ENCODE peak calls at places on chromosomes 4 and X, in six cellular contexts. D, C, V, H, L and A are unnamed samples.

GRCh38 chr4:123804171-123804721 is 407.7 kb downstream of the SPRY1 start:
- DNase-seq in C (no peak), D (no peak), H (no peak), V (no peak), L (no peak), A (no peak)

GRCh38 chr4:25172964-25173917 is 13.0 kb upstream of the SEPSECS start:
- DNase-seq in C (no peak), V (peak), H (no peak), D (no peak), L (no peak), A (no peak)

GRCh38 chrX:24241822-24242648 is 71.8 kb downstream of the SUPT20HL2 start:
- DNase-seq in C (no peak), H (no peak), D (peak), L (peak), V (no peak), A (no peak)

GRCh38 chr4:84235131-84235530 is 264.0 kb downstream of the NKX6-1 start:
- DNase-seq in D (no peak), H (no peak), C (no peak), L (peak), V (no peak), A (no peak)

GRCh38 chrX:68832101-68832416 is 3.2 kb downstream of the EFNB1 start:
- DNase-seq in V (peak), L (peak), C (peak), H (peak), D (peak), A (no peak)

GRCh38 chr4:38424171-38424871 is 239.7 kb upstream of the KLF3 start:
- DNase-seq in H (peak), L (peak), V (no peak), D (peak), C (peak), A (no peak)

GRCh38 chrX:112731793-112732192 is 52.1 kb upstream of the LHFPL1 start:
- DNase-seq in C (no peak), D (no peak), H (no peak), L (peak), V (no peak), A (no peak)

GRCh38 chr4:24655326-24655725 is 71.0 kb upstream of the DHX15 start:
- DNase-seq in H (no peak), V (no peak), L (no peak), D (no peak), C (no peak), A (no peak)

GRCh38 chrX:40108959-40109287 is 11.2 kb upstream of the BCOR start:
- DNase-seq in V (peak), C (peak), D (peak), H (peak), L (peak), A (no peak)

GRCh38 chr4:98603683-98604573 is 54.5 kb downstream of the TSPAN5 start:
- DNase-seq in V (no peak), C (no peak), L (no peak), D (no peak), H (no peak), A (no peak)

GRCh38 chrX:22135994-22136684 is 104.0 kb downstream of the PHEX start:
- DNase-seq in H (no peak), C (no peak), L (peak), D (peak), V (no peak), A (peak)

GRCh38 chr4:25212822-25213221 is 21.0 kb upstream of the PI4K2B start:
- DNase-seq in D (no peak), V (no peak), H (no peak), L (no peak), C (no peak), A (no peak)

GRCh38 chrX:67780694-67781109 is 236.9 kb downstream of the AR start:
- DNase-seq in D (no peak), L (no peak), C (peak), V (peak), H (peak), A (peak)

GRCh38 chr4:105520819-105521790 is 31.3 kb upstream of the ARHGEF38 start:
- DNase-seq in L (peak), V (no peak), D (peak), H (peak), C (peak), A (peak)

GRCh38 chrX:134377537-134377936 is 82.4 kb upstream of the HPRT1 start:
- DNase-seq in L (no peak), C (no peak), H (no peak), V (no peak), D (peak), A (peak)

GRCh38 chr4:141180991-141181760 is 39.5 kb upstream of the ZNF330 start:
- DNase-seq in V (no peak), D (no peak), H (no peak), L (no peak), C (no peak), A (no peak)

DNA sequence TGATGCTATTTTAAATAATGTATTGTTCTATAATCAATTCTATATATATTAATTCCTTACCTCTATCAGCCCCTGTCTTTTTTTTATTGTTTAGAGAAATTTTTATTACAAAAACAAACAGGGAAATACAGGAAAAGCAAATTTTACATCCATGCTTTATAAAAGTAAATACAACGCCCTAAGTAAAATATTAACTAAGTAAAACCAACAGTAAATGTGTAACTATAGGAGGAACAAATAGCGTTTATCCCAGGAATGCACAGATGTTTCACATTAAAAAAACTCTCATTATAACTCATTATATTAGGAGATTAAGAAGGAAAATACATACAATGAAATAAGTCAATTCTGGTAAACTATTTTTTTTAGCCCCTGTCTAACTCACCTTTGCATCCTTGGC is 8.2 kb upstream of the ITM2A start:
- DNase-seq in L (no peak), C (no peak), V (no peak), H (no peak), D (no peak), A (no peak)
- H3K4me3 ChIP-seq in L (no peak), C (no peak), V (no peak), H (no peak), D (no peak), A (no peak)

GRCh38 chr4:1725521-1725920 is 4.2 kb downstream of the TACC3 start:
- DNase-seq in L (no peak), V (no peak), D (no peak), H (no peak), C (no peak), A (no peak)

GRCh38 chr4:1721003-1721665 is at the start of the genes TACC3 and TMEM129:
- DNase-seq in D (peak), H (peak), L (peak), C (peak), V (peak), A (peak)

GRCh38 chr4:1722551-1723071 is 1.3 kb downstream of the TACC3 start:
- DNase-seq in L (no peak), D (peak), C (no peak), V (no peak), H (no peak), A (no peak)

GRCh38 chr4:1721666-1722550 is 587 bp downstream of the TACC3 start:
- DNase-seq in D (peak), V (no peak), L (peak), H (no peak), C (no peak), A (no peak)

GRCh38 chr4:1723131-1723801 is 1.9 kb downstream of the TACC3 start:
- DNase-seq in D (no peak), V (no peak), H (no peak), L (no peak), C (no peak), A (no peak)
- TF ChIP-seq POLR2AphosphoS5 in D (no peak), V (no peak), H (no peak), L (no peak), C (no peak), A (no peak)

GRCh38 chr4:70721747-70722146 is at the start of gene RUFY3:
- DNase-seq in C (no peak), H (no peak), D (peak), V (peak), L (peak), A (no peak)
- H3K4me3 ChIP-seq in C (peak), H (peak), D (peak), V (peak), L (no peak), A (no peak)

GRCh38 chr4:8039290-8039689 is 99.6 kb upstream of the AFAP1 start:
- DNase-seq in H (peak), L (peak), V (no peak), C (no peak), D (peak), A (no peak)
- TF ChIP-seq POLR2AphosphoS5 in H (no peak), L (no peak), V (no peak), C (no peak), D (no peak), A (no peak)

GRCh38 chr4:153344131-153345010 is at the start of gene MND1:
- DNase-seq in V (peak), C (peak), D (peak), L (peak), H (peak), A (no peak)

GRCh38 chr4:153345011-153345981 is 808 bp downstream of the MND1 start:
- DNase-seq in H (peak), V (peak), L (peak), C (no peak), D (peak), A (peak)

GRCh38 chr4:153346563-153346962 is 2.1 kb downstream of the MND1 start:
- DNase-seq in C (no peak), L (peak), V (no peak), H (no peak), D (no peak), A (no peak)

GRCh38 chr4:153347117-153347516 is 2.6 kb downstream of the MND1 start:
- DNase-seq in L (no peak), D (no peak), C (no peak), V (no peak), H (no peak), A (no peak)

GRCh38 chr4:153346031-153346430 is 1.5 kb downstream of the MND1 start:
- DNase-seq in L (no peak), H (no peak), C (no peak), D (no peak), V (no peak), A (no peak)
- H3K4me3 ChIP-seq in L (peak), H (no peak), C (no peak), D (peak), V (no peak), A (peak)

DNA sequence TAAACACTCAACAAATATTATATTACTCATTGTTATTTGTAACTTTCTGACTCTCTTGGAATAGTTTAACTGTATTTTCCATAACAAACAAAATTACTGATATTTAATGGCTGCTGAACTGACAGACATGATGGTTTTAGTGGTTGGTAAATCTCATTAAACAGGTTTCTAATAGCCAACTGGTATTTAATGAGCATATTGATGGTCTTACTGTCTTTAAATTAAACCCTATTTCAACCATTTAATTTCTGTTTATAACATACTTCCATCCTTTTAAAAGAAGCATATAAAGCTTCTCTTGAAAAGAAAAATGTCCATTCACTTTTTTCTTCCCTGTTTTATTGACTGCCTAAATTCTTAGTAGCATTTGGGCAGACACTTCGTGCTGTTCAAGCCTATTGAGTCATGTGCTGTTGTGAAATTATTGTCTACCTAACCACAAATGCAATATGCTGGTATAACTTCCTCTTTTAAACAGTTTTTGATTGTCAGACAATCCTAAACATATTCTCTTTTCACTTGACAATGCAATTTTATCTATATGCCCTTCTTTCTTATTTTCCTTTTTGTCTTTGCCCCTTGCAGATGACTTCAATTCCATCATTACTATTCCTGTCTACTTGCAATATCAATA is 163.9 kb upstream of the SLC7A11 start:
- DNase-seq in L (no peak), H (no peak), D (no peak), C (no peak), V (no peak), A (no peak)
- TF ChIP-seq POLR2AphosphoS5 in L (no peak), H (no peak), D (no peak), C (no peak), V (no peak), A (no peak)

DNA sequence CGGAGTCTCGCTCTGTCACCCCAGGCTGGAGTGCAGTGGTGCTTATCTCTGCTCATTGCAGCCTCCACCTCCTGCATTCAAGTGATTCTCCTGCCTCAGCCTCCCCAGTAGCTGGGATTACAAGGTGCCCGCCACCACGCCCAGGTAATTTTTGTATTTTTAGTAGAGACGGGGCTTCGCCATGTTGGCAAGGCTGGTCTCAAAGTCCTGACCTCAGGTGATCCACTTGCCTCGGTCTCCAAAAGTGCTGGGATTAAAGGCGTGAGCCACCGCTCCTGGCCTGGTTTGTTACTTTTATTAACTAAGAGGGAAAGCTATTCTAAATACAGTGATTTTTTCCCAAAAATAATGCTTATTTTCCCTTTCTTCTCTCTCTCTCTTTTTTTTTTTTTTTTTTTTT is 866 bp upstream of the CENPE start:
- DNase-seq in C (no peak), V (no peak), H (no peak), D (no peak), L (no peak), A (no peak)
- H3K4me3 ChIP-seq in C (peak), V (peak), H (peak), D (peak), L (peak), A (peak)

DNA sequence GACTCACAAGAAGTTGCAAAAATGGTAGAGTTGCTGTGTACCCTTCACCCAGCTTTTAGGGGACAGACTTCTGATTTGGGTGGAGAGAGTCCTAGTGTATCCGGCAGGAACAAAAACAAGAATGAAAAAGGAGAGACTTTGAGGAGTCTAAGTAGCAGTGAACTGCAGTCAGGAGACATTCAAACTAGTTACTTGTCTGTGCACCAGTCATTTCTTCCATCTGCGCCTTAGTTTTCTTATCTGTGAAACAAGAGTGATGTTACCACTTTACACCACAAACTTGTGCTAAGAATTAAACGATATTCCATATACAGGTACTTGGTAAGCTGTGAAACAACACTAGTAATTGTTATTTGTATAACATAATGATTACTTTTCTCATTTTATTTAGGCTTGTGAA is 47.3 kb downstream of the SH2D1A start:
- DNase-seq in H (no peak), D (no peak), L (no peak), C (no peak), V (no peak), A (no peak)
- TF ChIP-seq POLR2AphosphoS5 in H (no peak), D (no peak), L (no peak), C (no peak), V (no peak), A (no peak)